ENCODE peak calls at places on chromosomes 11 and 22, in five cellular contexts. O is Ammon's horn; V is GM03348; N is activated naive CD4-positive, alpha-beta T cell treated with Interleukin-2 at 50 U/mL for 16 hours; I is erythroblast. F is an unnamed sample.
A peak's percentile ranks its signal among the peaks of the same experiment; 100 is the strongest.

GRCh38 chr11:38543311-38543710 is 1945.3 kb upstream of the RAG2 start:
- DNase-seq in O (no peak), V (no peak), N (no peak), I (no peak), F (no peak)

GRCh38 chr11:11148598-11148997 is 204.5 kb downstream of the CSNK2A3 start:
- DNase-seq in O (no peak), V (no peak), N (no peak), I (no peak), F (no peak)

GRCh38 chr22:47042116-47042825 is 279.8 kb downstream of the TBC1D22A start:
- DNase-seq in O (no peak), V (no peak), N (no peak), I (no peak), F (no peak)

GRCh38 chr22:37484115-37485005 is 1.8 kb downstream of the MFNG start:
- DNase-seq in O (peak; percentile 73), V (no peak), N (peak; percentile 80), I (peak; percentile 52), F (no peak)

GRCh38 chr11:34948721-34949120 is 32.3 kb downstream of the PDHX start:
- DNase-seq in O (peak; percentile 34), V (peak; percentile 45), N (no peak), I (no peak), F (no peak)

GRCh38 chr11:70689764-70690163 is 291.4 kb downstream of the CTTN start:
- DNase-seq in O (no peak), V (no peak), N (no peak), I (no peak), F (no peak)

GRCh38 chr11:4068962-4069361 is 25.6 kb upstream of the RRM1 start:
- DNase-seq in O (no peak), V (no peak), N (no peak), I (no peak), F (no peak)

GRCh38 chr11:77416357-77416756 is 57.5 kb downstream of the PAK1 start:
- DNase-seq in O (no peak), V (no peak), N (no peak), I (no peak), F (no peak)

GRCh38 chr22:39611360-39611759 is 40.8 kb downstream of the CACNA1I start:
- DNase-seq in O (no peak), V (no peak), N (no peak), I (no peak), F (no peak)

GRCh38 chr11:44243633-44244343 is 66.2 kb downstream of the ALX4 start:
- DNase-seq in O (no peak), V (peak; percentile 72), N (no peak), I (no peak), F (no peak)

GRCh38 chr22:48301421-48301820 is 1526.3 kb downstream of the BRD1 start:
- DNase-seq in O (no peak), V (no peak), N (no peak), I (no peak), F (peak; percentile 63)

GRCh38 chr11:106624377-106624776 is 393.9 kb downstream of the GUCY1A2 start:
- DNase-seq in O (no peak), V (no peak), N (no peak), I (no peak), F (peak; percentile 77)

GRCh38 chr11:134124660-134125451 is 56.0 kb downstream of the JAM3 start:
- DNase-seq in O (peak; percentile 83), V (peak; percentile 59), N (no peak), I (no peak), F (no peak)

GRCh38 chr11:13045734-13046133 is 36.6 kb downstream of the RASSF10 start:
- DNase-seq in O (no peak), V (no peak), N (no peak), I (no peak), F (no peak)

GRCh38 chr11:77179681-77180080 is 51.6 kb downstream of the MYO7A start:
- DNase-seq in O (no peak), V (no peak), N (no peak), I (no peak), F (no peak)

GRCh38 chr22:38943181-38943580 is 14.2 kb upstream of the APOBEC3A start:
- DNase-seq in O (peak; percentile 31), V (no peak), N (no peak), I (no peak), F (no peak)

GRCh38 chr22:44182591-44183588 is 2.2 kb downstream of the PARVG start:
- DNase-seq in O (peak; percentile 66), V (no peak), N (peak; percentile 34), I (no peak), F (no peak)

GRCh38 chr11:69683764-69684333 is 8.7 kb upstream of the LTO1 start:
- DNase-seq in O (no peak), V (no peak), N (no peak), I (no peak), F (peak; percentile 20)

GRCh38 chr11:65651589-65652510 is 10.9 kb downstream of the RELA start:
- DNase-seq in O (no peak), V (peak; percentile 23), N (no peak), I (peak; percentile 72), F (no peak)

GRCh38 chr22:43014062-43014875 is 680 bp downstream of the PACSIN2 start:
- DNase-seq in O (peak; percentile 42), V (peak; percentile 58), N (peak; percentile 31), I (peak; percentile 42), F (no peak)

GRCh38 chr22:44583076-44583760 is 85.2 kb upstream of the RTL6 start:
- DNase-seq in O (no peak), V (peak; percentile 66), N (no peak), I (no peak), F (no peak)

GRCh38 chr11:59953463-59954218 is 10.2 kb upstream of the OOSP4A start:
- DNase-seq in O (no peak), V (no peak), N (no peak), I (no peak), F (no peak)

GRCh38 chr11:112159098-112159761 is 4.7 kb downstream of the IL18 start:
- DNase-seq in O (no peak), V (no peak), N (no peak), I (no peak), F (no peak)

F was measured in NCI-H524.